ENCODE peak calls at places on chromosome 2, in six cellular contexts. H is left cardiac atrium; F is substantia nigra; J is stimulated activated naive B cell treated with anti-CD40 and anti-IgM and Interleukin-4, amounts not matched to agents 10 μg/mL and 1 μg/mL and 100 μg/mL, for 72 hours; R is head of caudate nucleus; V is RPMI7951. L is an unnamed sample.
A peak's percentile ranks its signal among the peaks of the same experiment; 100 is the strongest.

GRCh38 chr2:205060269-205060668 is 515.0 kb downstream of the PARD3B start:
- DNase-seq in F (no peak), V (no peak), R (no peak), H (no peak), J (no peak), L (no peak)

GRCh38 chr2:11152591-11152990 is 2.7 kb upstream of the SLC66A3 start:
- DNase-seq in F (no peak), H (no peak), V (no peak), R (no peak), J (no peak), L (no peak)

GRCh38 chr2:210713122-210713521 is 156.7 kb downstream of the CPS1 start:
- DNase-seq in J (no peak), R (no peak), F (no peak), V (no peak), H (no peak), L (no peak)

GRCh38 chr2:179096090-179096489 is 46.2 kb upstream of the CCDC141 start:
- DNase-seq in R (no peak), J (no peak), H (no peak), F (no peak), V (no peak), L (no peak)

GRCh38 chr2:205852457-205852856 is 170.2 kb downstream of the NRP2 start:
- DNase-seq in R (no peak), F (no peak), V (no peak), H (no peak), J (no peak), L (no peak)

GRCh38 chr2:150351922-150352321 is 135.5 kb downstream of the RND3 start:
- DNase-seq in J (no peak), R (no peak), F (no peak), V (no peak), H (no peak), L (no peak)

GRCh38 chr2:144239726-144240125 is 280.2 kb downstream of the ZEB2 start:
- DNase-seq in J (no peak), R (no peak), V (no peak), F (no peak), H (no peak), L (no peak)

GRCh38 chr2:217440000-217440399 is 562.8 kb downstream of the TNS1 start:
- DNase-seq in J (no peak), F (no peak), R (no peak), H (no peak), V (no peak), L (no peak)

GRCh38 chr2:176132397-176133086 is 3.0 kb downstream of the HOXD8 start:
- DNase-seq in H (no peak), R (no peak), J (no peak), F (no peak), V (no peak), L (no peak)

GRCh38 chr2:23664069-23664788 is 262.7 kb downstream of the ATAD2B start:
- DNase-seq in H (no peak), F (no peak), R (no peak), J (no peak), V (no peak), L (no peak)

GRCh38 chr2:109331864-109332848 is 203.2 kb downstream of the SH3RF3 start:
- DNase-seq in R (peak; percentile 91), J (peak; percentile 8), F (peak; percentile 25), V (peak; percentile 97), H (peak; percentile 91), L (peak; percentile 10)

GRCh38 chr2:43305006-43305405 is 78.6 kb upstream of the ZFP36L2 start:
- DNase-seq in V (no peak), H (no peak), F (no peak), J (no peak), R (no peak), L (no peak)

GRCh38 chr2:178756843-178757242 is 50.4 kb downstream of the TTN start:
- DNase-seq in F (no peak), R (no peak), J (no peak), H (no peak), V (peak; percentile 62), L (no peak)

GRCh38 chr2:162041465-162041864 is 32.5 kb downstream of the DPP4 start:
- DNase-seq in F (no peak), R (no peak), V (no peak), J (no peak), H (no peak), L (no peak)

GRCh38 chr2:218398437-218399390 is 954 bp upstream of the CTDSP1 start:
- DNase-seq in F (peak; percentile 59), J (no peak), H (peak; percentile 87), V (peak; percentile 86), R (peak; percentile 79), L (no peak)

GRCh38 chr2:42138163-42139016 is 30.8 kb upstream of the EML4 start:
- DNase-seq in F (no peak), R (peak; percentile 36), V (peak; percentile 98), H (no peak), J (no peak), L (no peak)

GRCh38 chr2:96330407-96330806 is 5.2 kb upstream of the NCAPH start:
- DNase-seq in R (no peak), H (no peak), J (no peak), V (peak; percentile 60), F (no peak), L (no peak)

GRCh38 chr2:128451084-128451483 is 132.4 kb upstream of the HS6ST1 start:
- DNase-seq in H (no peak), V (no peak), J (no peak), F (no peak), R (no peak), L (peak; percentile 37)

GRCh38 chr2:7089898-7090510 is 172.8 kb downstream of the RNF144A start:
- DNase-seq in F (no peak), H (no peak), R (no peak), V (no peak), J (no peak), L (no peak)

GRCh38 chr2:44548221-44549098 is 186.7 kb downstream of the CAMKMT start:
- DNase-seq in F (no peak), R (no peak), H (no peak), J (no peak), V (no peak), L (no peak)

GRCh38 chr2:101232770-101233169 is 19.9 kb upstream of the CNOT11 start:
- DNase-seq in J (no peak), H (no peak), F (no peak), R (no peak), V (no peak), L (no peak)

GRCh38 chr2:206780671-206781070 is 15.3 kb downstream of the FASTKD2 start:
- DNase-seq in J (no peak), H (no peak), V (no peak), R (no peak), F (no peak), L (no peak)

GRCh38 chr2:238166391-238167343 is 7.9 kb downstream of the ERFE start:
- DNase-seq in H (no peak), F (no peak), J (no peak), R (no peak), V (no peak), L (no peak)

GRCh38 chr2:166916987-166917386 is 28.7 kb downstream of the XIRP2 start:
- DNase-seq in R (no peak), H (no peak), F (no peak), V (no peak), J (no peak), L (no peak)

GRCh38 chr2:54638774-54639187 is 84.7 kb upstream of the EML6 start:
- DNase-seq in V (peak; percentile 69), H (no peak), F (no peak), R (no peak), J (no peak), L (no peak)

GRCh38 chr2:16660039-16660619 is 5.5 kb downstream of the CYRIA start:
- DNase-seq in V (no peak), F (no peak), H (no peak), J (no peak), R (no peak), L (no peak)

GRCh38 chr2:64114063-64114911 is 29.9 kb downstream of the PELI1 start:
- DNase-seq in F (no peak), H (no peak), R (no peak), V (peak; percentile 65), J (no peak), L (no peak)

GRCh38 chr2:234164499-234165409 is 114.3 kb downstream of the SPP2 start:
- DNase-seq in V (no peak), R (no peak), F (no peak), J (peak; percentile 85), H (no peak), L (no peak)

GRCh38 chr2:229445501-229446294 is 174.6 kb upstream of the PID1 start:
- DNase-seq in F (peak; percentile 35), H (peak; percentile 39), R (peak; percentile 18), V (peak; percentile 73), J (no peak), L (no peak)

GRCh38 chr2:28452534-28453081 is 43.3 kb upstream of the PLB1 start:
- DNase-seq in V (peak; percentile 47), J (peak; percentile 55), F (peak; percentile 32), R (peak; percentile 50), H (peak; percentile 78), L (peak; percentile 38)

GRCh38 chr2:112836695-112837117 is at the start of gene IL1B:
- DNase-seq in J (no peak), F (no peak), V (peak; percentile 83), R (no peak), H (no peak), L (no peak)

GRCh38 chr2:42567806-42568429 is 514 bp upstream of the MTA3 start:
- DNase-seq in R (peak; percentile 39), F (peak; percentile 23), V (peak; percentile 3), J (peak; percentile 23), H (peak; percentile 26), L (peak; percentile 46)

GRCh38 chr2:195531754-195532153 is 125.3 kb upstream of the SLC39A10 start:
- DNase-seq in H (no peak), V (peak; percentile 75), F (no peak), R (no peak), J (no peak), L (no peak)

GRCh38 chr2:29504746-29505145 is 389.5 kb downstream of the CLIP4 start:
- DNase-seq in F (no peak), J (no peak), H (no peak), V (peak; percentile 34), R (no peak), L (no peak)

GRCh38 chr2:175834472-175834871 is 167.6 kb downstream of the LNPK start:
- DNase-seq in F (no peak), R (no peak), H (no peak), V (no peak), J (no peak), L (no peak)